ENCODE peak calls at places on chromosomes 2 and 18, in six cellular contexts. E is left cardiac atrium, W is gastrocnemius medialis, Y is COLO829, F is NCI-H2081, R is posterior cingulate gyrus. C is an unnamed sample.

GRCh38 chr2:65382776-65383357 is 49.5 kb downstream of the SPRED2 start:
- DNase-seq in E (peak; percentile 89), W (no peak), Y (peak; percentile 78), F (no peak), R (peak; percentile 46), C (peak; percentile 91)

GRCh38 chr2:37168217-37168981 is 11.6 kb upstream of the EIF2AK2 start:
- DNase-seq in E (no peak), W (no peak), Y (peak; percentile 68), F (peak; percentile 41), R (no peak), C (no peak)

GRCh38 chr2:237240252-237240651 is 154.6 kb downstream of the COPS8 start:
- DNase-seq in E (no peak), W (no peak), Y (no peak), F (no peak), R (no peak), C (no peak)

GRCh38 chr18:62399781-62400308 is 74.7 kb downstream of the TNFRSF11A start:
- DNase-seq in E (no peak), W (no peak), Y (no peak), F (peak; percentile 84), R (no peak), C (no peak)

GRCh38 chr2:9422321-9423099 is 818 bp downstream of the ITGB1BP1 start:
- DNase-seq in E (peak; percentile 58), W (no peak), Y (peak; percentile 26), F (peak; percentile 67), R (peak; percentile 32), C (peak; percentile 38)

GRCh38 chr2:102387763-102388546 is 32.4 kb downstream of the IL18R1 start:
- DNase-seq in E (no peak), W (no peak), Y (no peak), F (no peak), R (no peak), C (no peak)

GRCh38 chr2:218716070-218716469 is 5.4 kb downstream of the TTLL4 start:
- DNase-seq in E (no peak), W (no peak), Y (no peak), F (no peak), R (no peak), C (no peak)

GRCh38 chr2:127592761-127593227 is 53.2 kb upstream of the GPR17 start:
- DNase-seq in E (no peak), W (no peak), Y (no peak), F (no peak), R (no peak), C (no peak)

GRCh38 chr18:23537274-23537673 is 34.0 kb downstream of the RMC1 start:
- DNase-seq in E (no peak), W (no peak), Y (no peak), F (no peak), R (no peak), C (no peak)

GRCh38 chr2:231152800-231153557 is 28.1 kb upstream of the HTR2B start:
- DNase-seq in E (no peak), W (no peak), Y (no peak), F (no peak), R (no peak), C (no peak)

GRCh38 chr2:108612153-108612513 is 77.9 kb downstream of the LIMS1 start:
- DNase-seq in E (no peak), W (no peak), Y (no peak), F (no peak), R (no peak), C (no peak)

C was measured in HL-60.